ENCODE peak calls at places on chromosome 9, in four cellular contexts. K is CD8-positive, alpha-beta memory T cell; C is right lobe of liver; B is stomach. L is an unnamed sample. For H3K4me1 and H3K9me3, the result is how much of the 10 kb centered on the place peaks cover.

GRCh38 chr9:96457266-96457665 is 7.3 kb downstream of the HABP4 start:
- DNase-seq in B (no peak), K (no peak), C (no peak), L (no peak)

GRCh38 chr9:136324501-136325300 is 2.6 kb upstream of the GPSM1 start:
- DNase-seq in K (no peak), C (no peak), B (peak), L (no peak)

GRCh38 chr9:73074176-73074708 is 77.4 kb upstream of the ANXA1 start:
- DNase-seq in B (no peak), C (no peak), K (no peak), L (no peak)

GRCh38 chr9:124954255-124954654 is 13.4 kb upstream of the GOLGA1 start:
- DNase-seq in K (no peak), B (no peak), C (no peak), L (no peak)

GRCh38 chr9:127966416-127967150 is 14.2 kb downstream of the EEIG1 start:
- DNase-seq in B (peak), C (no peak), K (no peak), L (no peak)

GRCh38 chr9:128946945-128947422 is 419 bp downstream of the DOLK start:
- DNase-seq in B (peak), C (peak), K (no peak), L (peak)

GRCh38 chr9:105341784-105342183 is 97.3 kb downstream of the SLC44A1 start:
- DNase-seq in C (no peak), K (no peak), B (no peak), L (peak)

GRCh38 chr9:18610956-18611355 is 137.0 kb downstream of the ADAMTSL1 start:
- DNase-seq in B (no peak), K (no peak), C (no peak), L (no peak)

GRCh38 chr9:6563036-6563435 is 82.5 kb downstream of the GLDC start:
- DNase-seq in C (no peak), K (no peak), B (no peak), L (no peak)

GRCh38 chr9:135019224-135019623 is 68.2 kb upstream of the OLFM1 start:
- DNase-seq in B (no peak), C (no peak), K (no peak), L (no peak)

GRCh38 chr9:74645007-74645639 is 148.0 kb downstream of the RORB start:
- DNase-seq in C (no peak), K (no peak), B (no peak), L (peak)

GRCh38 chr9:26650325-26650724 is 242.3 kb downstream of the CAAP1 start:
- DNase-seq in C (no peak), K (no peak), B (no peak), L (no peak)

GRCh38 chr9:119811030-119811429 is 441.8 kb upstream of the BRINP1 start:
- DNase-seq in B (no peak), K (no peak), C (no peak), L (no peak)

GRCh38 chr9:98644011-98644410 is 64.7 kb downstream of the GABBR2 start:
- DNase-seq in C (no peak), K (no peak), B (no peak), L (no peak)

GRCh38 chr9:99720455-99721050 is 101.1 kb upstream of the NR4A3 start:
- DNase-seq in B (no peak), C (no peak), K (no peak), L (peak)

DNA sequence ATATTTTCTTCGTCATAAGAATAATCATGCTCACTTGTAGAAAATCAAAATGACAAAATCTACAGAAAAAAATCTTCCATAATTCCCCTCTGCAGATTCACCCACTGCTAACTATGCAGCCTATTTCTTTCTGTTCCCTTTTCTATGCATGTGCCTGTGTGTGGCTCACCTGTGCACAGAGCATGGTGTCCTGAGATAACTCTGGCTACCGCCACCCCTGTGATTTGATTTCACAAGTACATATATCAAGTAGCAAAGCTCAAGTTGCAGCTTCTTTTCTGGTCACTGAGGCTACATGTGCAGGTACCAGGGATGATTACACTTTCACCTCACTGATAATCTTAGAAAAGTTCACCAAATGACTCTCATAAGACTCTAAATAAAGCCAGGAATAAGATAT is 18.4 kb upstream of the ISCA1 start:
- DNase-seq in C (no peak), K (no peak), B (no peak), L (no peak)
- H3K4me1 ChIP-seq in C (under half), K (under half), B (under half), L (under half)

GRCh38 chr9:101388507-101388993 is 3.7 kb upstream of the BAAT start:
- DNase-seq in B (no peak), K (no peak), C (no peak), L (peak)
- H3K9me3 ChIP-seq in B (under half), K (under half), C (under half), L (under half)

DNA sequence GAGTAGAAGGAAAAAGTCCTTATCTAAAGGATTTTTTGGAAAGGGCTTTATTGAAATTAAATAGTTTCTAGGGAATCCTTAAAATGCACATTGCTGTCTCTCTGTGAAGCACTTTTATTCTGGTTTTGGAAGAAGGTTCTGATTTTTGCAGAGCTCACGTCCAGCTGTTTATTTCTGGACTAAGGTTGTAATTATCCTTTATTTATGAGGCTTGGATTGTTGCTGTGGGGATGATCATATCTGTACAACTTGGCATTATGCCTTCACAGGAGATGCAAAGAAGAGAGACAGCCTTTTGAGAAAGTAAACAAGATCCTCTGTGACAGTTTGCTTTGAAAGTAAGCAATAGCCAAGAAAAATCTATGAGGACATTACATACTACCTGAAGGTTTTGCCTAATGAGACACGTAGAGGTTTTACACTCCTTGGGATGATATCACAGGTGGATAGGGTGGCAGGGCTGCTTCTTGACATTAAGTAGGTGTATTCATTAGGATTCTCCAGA is 14.6 kb downstream of the SMARCA2 start:
- DNase-seq in B (no peak), K (no peak), C (no peak), L (no peak)
- H3K27ac ChIP-seq in B (no peak), K (no peak), C (no peak), L (no peak)

GRCh38 chr9:131628821-131629197 is 83.5 kb downstream of the PRRT1B start:
- DNase-seq in C (no peak), B (no peak), K (no peak), L (no peak)
- H3K4me1 ChIP-seq in C (under half), B (under half), K (under half), L (under half)

L was measured in small intestine.